ENCODE peak calls at places on chromosomes 2 and 18, in seven cellular contexts. C is ascending aorta; A is thyroid gland; M is left lung; F is BE2C; L is CD8-positive, alpha-beta T cell; V is colonic mucosa. Q is an unnamed sample.
A peak's percentile ranks its signal among the peaks of the same experiment; 100 is the strongest.

GRCh38 chr2:170739048-170739447 is 23.9 kb downstream of the SP5 start:
- DNase-seq in C (no peak), A (no peak), M (no peak), F (no peak), L (no peak), V (no peak), Q (no peak)

GRCh38 chr2:223052710-223053261 is 796 bp downstream of the KCNE4 start:
- DNase-seq in C (no peak), A (peak; percentile 44), M (no peak), F (no peak), L (no peak), V (no peak), Q (peak; percentile 36)

GRCh38 chr2:145027073-145027459 is 507.1 kb upstream of the ZEB2 start:
- DNase-seq in C (no peak), A (no peak), M (no peak), F (no peak), L (no peak), V (no peak), Q (no peak)

GRCh38 chr2:209208211-209208610 is 215.6 kb upstream of the MAP2 start:
- DNase-seq in C (no peak), A (peak; percentile 50), M (no peak), F (peak; percentile 67), L (no peak), V (peak; percentile 38), Q (no peak)

GRCh38 chr2:197207106-197207505 is 103.5 kb downstream of the ANKRD44 start:
- DNase-seq in C (no peak), A (no peak), M (no peak), F (no peak), L (no peak), V (no peak), Q (no peak)

GRCh38 chr2:40097691-40098376 is 318.8 kb upstream of the THUMPD2 start:
- DNase-seq in C (no peak), A (no peak), M (no peak), F (no peak), L (no peak), V (no peak), Q (no peak)

GRCh38 chr2:55112229-55113016 is 62.2 kb upstream of the RTN4 start:
- DNase-seq in C (no peak), A (peak; percentile 26), M (peak; percentile 77), F (peak; percentile 53), L (no peak), V (peak; percentile 65), Q (peak; percentile 92)

GRCh38 chr2:241895732-241896641 is 26.5 kb downstream of the RTP5 start:
- DNase-seq in C (no peak), A (peak; percentile 59), M (peak; percentile 29), F (no peak), L (no peak), V (no peak), Q (peak; percentile 66)

GRCh38 chr18:79129120-79129519 is 59.9 kb downstream of the ATP9B start:
- DNase-seq in C (no peak), A (no peak), M (no peak), F (no peak), L (no peak), V (no peak), Q (no peak)

GRCh38 chr2:13114391-13114790 is 397.7 kb downstream of the TRIB2 start:
- DNase-seq in C (no peak), A (no peak), M (no peak), F (peak; percentile 75), L (no peak), V (no peak), Q (no peak)

GRCh38 chr2:18910843-18911242 is 321.5 kb upstream of the NT5C1B start:
- DNase-seq in C (no peak), A (no peak), M (no peak), F (no peak), L (no peak), V (no peak), Q (peak; percentile 67)

GRCh38 chr18:29321561-29321960 is 1144.6 kb upstream of the CDH2 start:
- DNase-seq in C (no peak), A (no peak), M (no peak), F (no peak), L (no peak), V (no peak), Q (no peak)

GRCh38 chr2:42971947-42972736 is 179.8 kb upstream of the HAAO start:
- DNase-seq in C (no peak), A (no peak), M (no peak), F (no peak), L (no peak), V (no peak), Q (no peak)

GRCh38 chr18:46173393-46174316 is 69.5 kb downstream of the HAUS1 start:
- DNase-seq in C (peak; percentile 67), A (peak; percentile 95), M (peak; percentile 94), F (peak; percentile 91), L (peak; percentile 95), V (peak; percentile 94), Q (peak; percentile 94)

GRCh38 chr2:42132066-42132965 is 36.8 kb upstream of the EML4 start:
- DNase-seq in C (no peak), A (no peak), M (no peak), F (no peak), L (no peak), V (no peak), Q (no peak)

GRCh38 chr2:109351164-109351756 is 222.3 kb downstream of the SH3RF3 start:
- DNase-seq in C (peak; percentile 58), A (peak; percentile 91), M (peak; percentile 60), F (no peak), L (no peak), V (no peak), Q (peak; percentile 91)

GRCh38 chr18:2302012-2302411 is 269.3 kb downstream of the METTL4 start:
- DNase-seq in C (no peak), A (no peak), M (no peak), F (no peak), L (no peak), V (no peak), Q (no peak)

GRCh38 chr18:56315363-56315762 is 323.0 kb downstream of the TXNL1 start:
- DNase-seq in C (no peak), A (no peak), M (no peak), F (no peak), L (no peak), V (no peak), Q (no peak)

GRCh38 chr2:110802213-110802932 is 70.0 kb downstream of the ACOXL start:
- DNase-seq in C (no peak), A (no peak), M (no peak), F (no peak), L (no peak), V (no peak), Q (no peak)

GRCh38 chr2:221444106-221444505 is 128.0 kb downstream of the EPHA4 start:
- DNase-seq in C (no peak), A (no peak), M (no peak), F (no peak), L (no peak), V (peak; percentile 26), Q (no peak)

GRCh38 chr2:134372611-134373131 is 118.8 kb downstream of the MGAT5 start:
- DNase-seq in C (no peak), A (peak; percentile 21), M (no peak), F (no peak), L (no peak), V (no peak), Q (no peak)

GRCh38 chr2:128511731-128512663 is 193.3 kb upstream of the HS6ST1 start:
- DNase-seq in C (no peak), A (no peak), M (no peak), F (no peak), L (no peak), V (no peak), Q (no peak)

GRCh38 chr2:62029910-62030309 is 124.4 kb downstream of the COMMD1 start:
- DNase-seq in C (no peak), A (no peak), M (no peak), F (no peak), L (no peak), V (no peak), Q (no peak)

GRCh38 chr2:197122821-197123220 is 187.8 kb downstream of the ANKRD44 start:
- DNase-seq in C (no peak), A (no peak), M (no peak), F (no peak), L (no peak), V (no peak), Q (no peak)

GRCh38 chr2:84857566-84857965 is 23.3 kb downstream of the TRABD2A start:
- DNase-seq in C (no peak), A (no peak), M (no peak), F (no peak), L (no peak), V (no peak), Q (no peak)

GRCh38 chr2:84856785-84857184 is 24.1 kb downstream of the TRABD2A start:
- DNase-seq in C (no peak), A (no peak), M (no peak), F (no peak), L (no peak), V (no peak), Q (no peak)

GRCh38 chr2:84855730-84856129 is 25.2 kb downstream of the TRABD2A start:
- DNase-seq in C (no peak), A (no peak), M (no peak), F (no peak), L (no peak), V (no peak), Q (no peak)

GRCh38 chr2:84854835-84855234 is 26.0 kb downstream of the TRABD2A start:
- DNase-seq in C (no peak), A (no peak), M (no peak), F (no peak), L (no peak), V (no peak), Q (no peak)

GRCh38 chr2:84858123-84858522 is 22.8 kb downstream of the TRABD2A start:
- DNase-seq in C (no peak), A (no peak), M (no peak), F (no peak), L (no peak), V (no peak), Q (no peak)
- TF ChIP-seq CTCF in C (no peak), A (no peak), M (peak; percentile 14), F (no peak), L (peak; percentile 21), V (no peak), Q (no peak)

GRCh38 chr2:11539317-11540147 is 5.7 kb downstream of the GREB1 start:
- DNase-seq in C (no peak), A (peak; percentile 77), M (no peak), F (peak; percentile 42), L (no peak), V (no peak), Q (no peak)
- H3K4me1 ChIP-seq in C (no peaks in the 10 kb centered on the region), A (peaks cover 17% of the 10 kb centered on the region), M (no peaks in the 10 kb centered on the region), F (peaks cover 2% of the 10 kb centered on the region), L (no peaks in the 10 kb centered on the region), V (no peaks in the 10 kb centered on the region), Q (no peaks in the 10 kb centered on the region)

GRCh38 chr2:16617282-16618266 is 48.1 kb downstream of the CYRIA start:
- DNase-seq in C (no peak), A (peak; percentile 74), M (no peak), F (peak; percentile 33), L (no peak), V (no peak), Q (no peak)
- TF ChIP-seq CTCF in C (no peak), A (no peak), M (peak; percentile 34), F (peak; percentile 62), L (no peak), V (peak; percentile 33), Q (peak; percentile 10)

DNA sequence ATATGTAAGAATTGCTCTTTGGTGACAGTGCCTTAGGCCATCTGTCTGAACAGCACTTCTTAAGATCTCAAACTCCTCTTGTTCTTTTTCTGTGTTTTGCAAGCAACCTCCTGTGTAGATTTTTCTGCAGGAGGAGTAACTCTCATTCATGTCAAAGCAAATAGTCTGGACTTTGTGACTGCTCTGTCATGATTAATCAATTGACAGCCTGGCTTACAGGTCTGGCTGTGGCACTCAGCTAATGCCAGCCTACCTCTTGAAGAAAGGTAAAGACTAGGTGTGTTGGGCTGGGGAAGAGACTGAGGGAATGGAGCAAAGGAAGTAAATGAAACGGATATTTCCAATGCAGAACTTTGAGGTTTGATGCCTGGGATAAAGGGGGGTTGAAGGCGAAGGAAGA is 156.6 kb downstream of the CERS6 start:
- DNase-seq in C (no peak), A (no peak), M (no peak), F (no peak), L (no peak), V (no peak), Q (no peak)
- H3K4me1 ChIP-seq in C (no peaks in the 10 kb centered on the region), A (no peaks in the 10 kb centered on the region), M (no peaks in the 10 kb centered on the region), F (no peaks in the 10 kb centered on the region), L (peaks cover 16% of the 10 kb centered on the region), V (no peaks in the 10 kb centered on the region), Q (no peaks in the 10 kb centered on the region)

Q was measured in tibial artery.